ENCODE peak calls at places on chromosomes 7 and 10, in five cellular contexts. L is A549, P is colonic mucosa, U is prostate gland, M is thoracic aorta. F is an unnamed sample. For H3K4me1, the result is how much of the 10 kb centered on the place peaks cover.

GRCh38 chr7:35985126-35985754 is 167.8 kb upstream of the EEPD1 start:
- DNase-seq in L (peak), P (peak), U (peak), M (no peak), F (peak)

GRCh38 chr7:52154382-52154781 is 837.8 kb upstream of the COBL start:
- DNase-seq in L (no peak), P (no peak), U (no peak), M (no peak), F (no peak)

GRCh38 chr7:72441791-72442190 is 29.7 kb upstream of the CALN1 start:
- DNase-seq in L (no peak), P (no peak), U (no peak), M (no peak), F (no peak)

GRCh38 chr10:2367083-2367482 is 629.8 kb upstream of the ADARB2 start:
- DNase-seq in L (no peak), P (no peak), U (no peak), M (no peak), F (no peak)

GRCh38 chr7:66099232-66099550 is 15.5 kb upstream of the CRCP start:
- DNase-seq in L (no peak), P (no peak), U (no peak), M (no peak), F (no peak)

GRCh38 chr7:35906191-35906908 is 105.5 kb downstream of the SEPTIN7 start:
- DNase-seq in L (peak), P (peak), U (peak), M (no peak), F (no peak)

GRCh38 chr7:31373337-31374289 is 33.1 kb upstream of the NEUROD6 start:
- DNase-seq in L (peak), P (peak), U (peak), M (no peak), F (no peak)

GRCh38 chr10:110860576-110861241 is 11.0 kb upstream of the PDCD4 start:
- DNase-seq in L (no peak), P (peak), U (no peak), M (no peak), F (no peak)

GRCh38 chr7:116339564-116339963 is 129.2 kb downstream of the TES start:
- DNase-seq in L (no peak), P (no peak), U (peak), M (no peak), F (no peak)

DNA sequence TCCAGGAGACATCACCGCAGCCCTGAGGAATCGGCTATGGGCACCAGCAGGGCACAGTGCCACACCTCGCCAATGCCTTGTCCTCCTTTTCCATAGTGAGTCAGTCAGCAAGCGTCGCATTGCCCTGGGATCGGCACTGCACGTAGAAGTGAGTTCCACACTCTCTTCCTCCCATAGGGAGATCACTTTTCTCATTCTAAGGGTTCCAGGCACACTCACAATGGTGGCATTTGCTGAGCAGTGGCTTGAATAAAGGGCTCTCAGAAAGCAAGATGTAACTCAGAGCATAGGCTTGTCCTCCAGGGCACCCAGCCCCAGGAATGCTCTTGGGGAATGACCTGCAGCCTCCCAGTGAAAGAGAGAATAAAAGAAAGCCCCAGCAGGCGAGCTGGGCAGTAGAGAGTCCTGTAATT is 1.1 kb upstream of the VIM start:
- DNase-seq in L (no peak), P (no peak), U (no peak), M (no peak), F (peak)
- H3K4me3 ChIP-seq in L (no peak), P (no peak), U (no peak), M (peak), F (peak)

DNA sequence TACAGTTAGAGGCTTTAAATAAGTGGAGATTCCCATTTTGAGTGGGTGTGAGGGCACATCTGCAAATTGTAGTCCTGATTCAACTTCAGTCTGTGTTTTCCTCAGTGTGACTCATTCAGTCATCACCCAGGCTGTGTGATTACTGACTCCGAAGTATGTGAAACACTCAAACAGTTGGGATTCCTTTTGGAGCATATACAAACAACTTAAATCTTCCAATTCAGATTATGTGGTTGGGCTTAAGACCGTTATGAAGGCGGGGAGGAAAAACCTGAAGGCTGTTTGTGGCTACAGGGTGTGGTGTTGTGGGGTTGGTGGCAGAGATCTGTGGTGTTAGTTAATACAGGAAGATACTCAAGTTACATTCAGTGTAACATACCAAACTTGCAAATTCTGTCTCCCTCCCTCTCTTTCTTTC is 259.7 kb upstream of the FERD3L start:
- DNase-seq in L (peak), P (no peak), U (no peak), M (no peak), F (peak)
- H3K27ac ChIP-seq in L (peak), P (no peak), U (no peak), M (no peak), F (no peak)

DNA sequence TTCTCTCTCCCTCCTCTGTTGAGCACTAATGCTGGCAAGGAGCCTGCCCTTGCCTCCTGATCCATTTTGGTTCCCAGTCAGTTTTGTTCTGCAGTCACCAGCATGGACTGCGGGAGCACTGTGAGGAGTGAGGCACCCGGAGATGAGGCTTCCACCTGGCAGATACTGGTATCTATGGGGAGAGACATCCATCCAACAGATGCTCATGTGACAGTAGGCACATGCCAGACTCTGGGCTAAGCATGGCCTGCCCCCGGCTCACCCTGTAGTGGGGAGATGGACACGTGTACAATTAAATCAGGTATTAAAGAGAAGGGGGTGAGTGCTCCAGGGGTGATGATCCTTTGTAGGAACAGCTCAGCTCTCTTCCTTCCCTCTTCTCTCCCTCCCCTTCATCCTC is 74.0 kb upstream of the PODXL start:
- DNase-seq in L (no peak), P (no peak), U (no peak), M (no peak), F (no peak)
- H3K4me1 ChIP-seq in L (half or more), P (under half), U (under half), M (under half), F (under half)

GRCh38 chr10:15253951-15254807 is 85.7 kb upstream of the NMT2 start:
- DNase-seq in L (no peak), P (no peak), U (no peak), M (no peak), F (no peak)
- H3K4me3 ChIP-seq in L (no peak), P (no peak), U (no peak), M (no peak), F (peak)

GRCh38 chr7:16066805-16067459 is 354.4 kb downstream of the CRPPA start:
- DNase-seq in L (no peak), P (no peak), U (no peak), M (no peak), F (no peak)
- H3K27ac ChIP-seq in L (no peak), P (no peak), U (no peak), M (peak), F (peak)

GRCh38 chr10:70974920-70975319 is 86.6 kb upstream of the PCBD1 start:
- DNase-seq in L (no peak), P (no peak), U (no peak), M (no peak), F (no peak)
- H3K4me1 ChIP-seq in L (under half), P (under half), U (under half), M (under half), F (under half)

F was measured in right cardiac atrium.